ENCODE peak calls at places on chromosomes 11 and 22, in nine cellular contexts. V is left ventricle myocardium inferior, R is IMR-90, D is pancreas, S is ascending aorta, T is heart right ventricle, L is brain microvascular endothelial cell, P is stomach, N is WERI-Rb-1. O is an unnamed sample.

GRCh38 chr22:44729391-44730012 is 22.9 kb upstream of the ARHGAP8 start:
- DNase-seq in V (peak; percentile 57), R (peak; percentile 71), D (peak; percentile 67), S (no peak), T (peak; percentile 66), L (peak; percentile 35), P (no peak), N (no peak), O (no peak)

GRCh38 chr22:46796566-46797195 is 34.2 kb downstream of the TBC1D22A start:
- DNase-seq in V (no peak), R (no peak), D (no peak), S (no peak), T (no peak), L (no peak), P (no peak), N (no peak), O (peak; percentile 35)

GRCh38 chr11:1864831-1865665 is 12.2 kb downstream of the LSP1 start:
- DNase-seq in V (peak; percentile 43), R (no peak), D (peak; percentile 83), S (no peak), T (no peak), L (no peak), P (no peak), N (no peak), O (no peak)

GRCh38 chr11:100895449-100895848 is 208.4 kb downstream of the ARHGAP42 start:
- DNase-seq in V (no peak), R (no peak), D (no peak), S (no peak), T (no peak), L (no peak), P (no peak), N (no peak), O (no peak)

GRCh38 chr11:44926036-44926435 is 24.6 kb downstream of the TP53I11 start:
- DNase-seq in V (no peak), R (no peak), D (no peak), S (no peak), T (no peak), L (no peak), P (no peak), N (no peak), O (no peak)

GRCh38 chr11:11821899-11822298 is 19.9 kb upstream of the USP47 start:
- DNase-seq in V (no peak), R (peak; percentile 53), D (no peak), S (no peak), T (no peak), L (no peak), P (no peak), N (no peak), O (no peak)

GRCh38 chr22:41009222-41009948 is 58.2 kb downstream of the RBX1 start:
- DNase-seq in V (no peak), R (peak; percentile 91), D (no peak), S (no peak), T (no peak), L (no peak), P (no peak), N (no peak), O (no peak)

GRCh38 chr11:62880231-62880802 is 379 bp upstream of the SLC3A2 start:
- DNase-seq in V (no peak), R (peak; percentile 88), D (no peak), S (peak; percentile 86), T (no peak), L (peak; percentile 69), P (no peak), N (no peak), O (no peak)

GRCh38 chr11:115930276-115930675 is 426.1 kb upstream of the CADM1 start:
- DNase-seq in V (no peak), R (no peak), D (no peak), S (no peak), T (no peak), L (no peak), P (no peak), N (no peak), O (no peak)

GRCh38 chr11:67418476-67419281 is 3.2 kb downstream of the CARNS1 start:
- DNase-seq in V (peak; percentile 58), R (no peak), D (peak; percentile 90), S (no peak), T (peak; percentile 59), L (no peak), P (peak; percentile 67), N (no peak), O (no peak)

GRCh38 chr11:130434521-130435223 is 6.3 kb upstream of the ADAMTS8 start:
- DNase-seq in V (peak; percentile 68), R (peak; percentile 82), D (peak; percentile 75), S (peak; percentile 82), T (peak; percentile 78), L (peak; percentile 69), P (peak; percentile 81), N (peak; percentile 66), O (peak; percentile 90)

GRCh38 chr11:123833095-123833494 is 26.9 kb upstream of the OR6M1 start:
- DNase-seq in V (no peak), R (no peak), D (no peak), S (no peak), T (no peak), L (no peak), P (no peak), N (no peak), O (no peak)

GRCh38 chr11:62444271-62444833 is 25.5 kb downstream of the SCGB1A1 start:
- DNase-seq in V (peak; percentile 62), R (peak; percentile 75), D (no peak), S (peak; percentile 94), T (peak; percentile 61), L (peak; percentile 57), P (peak; percentile 30), N (peak; percentile 26), O (peak; percentile 78)

GRCh38 chr11:105673089-105673488 is 63.2 kb downstream of the GRIA4 start:
- DNase-seq in V (no peak), R (peak; percentile 72), D (no peak), S (no peak), T (peak; percentile 17), L (peak; percentile 65), P (no peak), N (no peak), O (peak; percentile 89)

GRCh38 chr11:106998126-106998525 is 20.1 kb downstream of the GUCY1A2 start:
- DNase-seq in V (no peak), R (peak; percentile 11), D (no peak), S (no peak), T (no peak), L (no peak), P (no peak), N (no peak), O (no peak)

GRCh38 chr22:27507935-27508504 is 293.5 kb downstream of the MN1 start:
- DNase-seq in V (no peak), R (peak; percentile 66), D (no peak), S (no peak), T (no peak), L (no peak), P (no peak), N (no peak), O (no peak)

GRCh38 chr11:35293699-35294098 is 125.7 kb downstream of the SLC1A2 start:
- DNase-seq in V (no peak), R (no peak), D (no peak), S (no peak), T (no peak), L (no peak), P (no peak), N (no peak), O (no peak)

GRCh38 chr11:119206512-119207299 is 567 bp downstream of the CBL start:
- DNase-seq in V (peak; percentile 51), R (no peak), D (no peak), S (peak; percentile 79), T (peak; percentile 67), L (peak; percentile 5), P (no peak), N (peak; percentile 46), O (no peak)

GRCh38 chr22:41256254-41256897 is 15.6 kb upstream of the CHADL start:
- DNase-seq in V (no peak), R (peak; percentile 80), D (no peak), S (no peak), T (no peak), L (peak; percentile 76), P (no peak), N (no peak), O (no peak)

DNA sequence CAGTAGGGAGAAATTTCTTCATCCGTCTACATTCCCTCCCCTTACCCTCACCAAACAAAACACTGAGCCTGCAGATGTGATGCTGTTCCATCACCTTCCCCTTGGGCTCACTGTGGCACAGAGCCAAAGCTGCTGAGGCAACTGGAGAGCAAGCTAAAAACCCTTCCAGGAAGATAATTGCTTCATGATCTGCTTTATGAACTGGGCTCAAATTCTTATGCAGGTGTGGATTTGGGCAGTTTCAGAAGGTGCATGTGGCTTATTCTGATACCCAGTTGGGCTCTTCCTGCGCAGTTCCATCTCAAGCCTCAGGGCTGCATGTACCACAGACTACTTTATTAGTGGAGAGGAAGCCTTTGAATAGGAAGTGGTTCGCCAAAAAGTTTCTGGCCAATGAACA is 58.3 kb downstream of the AAMDC start:
- DNase-seq in V (peak; percentile 69), R (peak; percentile 50), D (no peak), S (peak; percentile 66), T (peak; percentile 34), L (no peak), P (no peak), N (no peak), O (no peak)
- TF ChIP-seq CTCF in V (no peak), R (no peak), D (no peak), S (no peak), T (no peak), L (peak; percentile 12), P (no peak), N (peak; percentile 6), O (no peak)

GRCh38 chr11:64196616-64197015 is 9.9 kb upstream of the FERMT3 start:
- DNase-seq in V (no peak), R (no peak), D (no peak), S (no peak), T (no peak), L (no peak), P (no peak), N (no peak), O (no peak)
- H3K36me3 ChIP-seq in V (peaks cover 93% of the 10 kb centered on the region), R (peaks cover 72% of the 10 kb centered on the region), D (peaks cover 69% of the 10 kb centered on the region), S (peaks cover 89% of the 10 kb centered on the region), T (peaks cover 82% of the 10 kb centered on the region), L (peaks cover 88% of the 10 kb centered on the region), P (peaks cover 95% of the 10 kb centered on the region), N (peaks cover 96% of the 10 kb centered on the region), O (peaks cover 90% of the 10 kb centered on the region)

GRCh38 chr11:47376543-47377371 is 1.6 kb downstream of the SPI1 start:
- DNase-seq in V (peak; percentile 53), R (no peak), D (peak; percentile 74), S (no peak), T (no peak), L (no peak), P (no peak), N (no peak), O (no peak)
- TF ChIP-seq CTCF in V (no peak), R (no peak), D (no peak), S (no peak), T (no peak), L (no peak), P (no peak), N (peak; percentile 3), O (peak; percentile 48)

DNA sequence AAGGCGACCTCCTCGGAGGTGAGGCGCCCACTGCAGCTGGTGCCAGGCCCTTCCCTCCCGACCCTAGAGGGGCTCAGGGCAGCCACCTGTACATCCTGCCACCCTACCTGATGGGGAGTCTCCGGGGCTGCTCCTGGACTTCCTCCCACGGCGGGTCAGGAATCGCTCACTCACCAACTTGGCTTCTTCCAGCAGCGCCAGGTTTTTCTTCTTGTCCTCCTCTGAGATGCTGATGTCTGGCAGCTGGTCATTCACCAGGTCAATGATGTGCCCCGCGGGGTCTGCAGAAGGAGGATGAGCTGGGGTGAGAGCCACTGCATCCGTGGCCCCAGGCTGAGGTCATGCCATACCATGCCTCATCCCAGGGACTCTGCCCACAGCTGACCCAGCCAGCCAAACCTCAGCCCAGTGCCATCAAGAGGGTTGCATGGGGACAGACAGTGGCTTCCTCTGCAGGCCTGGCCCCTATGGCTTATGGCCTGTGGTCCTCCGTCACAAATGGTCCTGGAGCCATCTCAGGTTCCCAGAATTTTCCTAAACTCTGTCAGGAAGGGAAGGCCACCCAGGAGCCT is 61.1 kb upstream of the LYVE1 start:
- DNase-seq in V (no peak), R (no peak), D (no peak), S (no peak), T (no peak), L (no peak), P (no peak), N (no peak), O (no peak)
- H3K36me3 ChIP-seq in V (no peaks in the 10 kb centered on the region), R (peaks cover 77% of the 10 kb centered on the region), D (no peaks in the 10 kb centered on the region), S (peaks cover 92% of the 10 kb centered on the region), T (no peaks in the 10 kb centered on the region), L (no peaks in the 10 kb centered on the region), P (peaks cover 55% of the 10 kb centered on the region), N (no peaks in the 10 kb centered on the region), O (no peaks in the 10 kb centered on the region)